ENCODE peak calls at places on chromosomes 4 and X, in eight cellular contexts. One of them, this sample, is unnamed.

GRCh38 chrX:8748855-8749254 is 16.9 kb upstream of the ANOS1 start:
- DNase-seq in ovary: no peak
- DNase-seq in upper lobe of right lung: no peak
- DNase-seq in colonic mucosa: no peak
- DNase-seq in psoas muscle: no peak
- DNase-seq in A549: peak; percentile 39
- DNase-seq in iPS DF 6.9: no peak
- DNase-seq in PC-3: peak; percentile 65
- DNase-seq in this sample: peak; percentile 36

GRCh38 chr4:160580581-160580980 is 1477.7 kb downstream of the RAPGEF2 start:
- DNase-seq in upper lobe of right lung: no peak
- DNase-seq in ovary: no peak
- DNase-seq in A549: no peak
- DNase-seq in PC-3: no peak
- DNase-seq in psoas muscle: no peak
- DNase-seq in colonic mucosa: no peak
- DNase-seq in iPS DF 6.9: no peak
- DNase-seq in this sample: no peak

GRCh38 chr4:21900211-21900610 is 48.4 kb downstream of the KCNIP4 start:
- DNase-seq in ovary: no peak
- DNase-seq in PC-3: peak; percentile 36
- DNase-seq in iPS DF 6.9: no peak
- DNase-seq in colonic mucosa: no peak
- DNase-seq in psoas muscle: no peak
- DNase-seq in upper lobe of right lung: no peak
- DNase-seq in A549: no peak
- DNase-seq in this sample: no peak

GRCh38 chr4:134027931-134028330 is 173.7 kb downstream of the PABPC4L start:
- DNase-seq in ovary: no peak
- DNase-seq in PC-3: peak; percentile 85
- DNase-seq in iPS DF 6.9: no peak
- DNase-seq in colonic mucosa: no peak
- DNase-seq in A549: peak; percentile 34
- DNase-seq in upper lobe of right lung: no peak
- DNase-seq in psoas muscle: no peak
- DNase-seq in this sample: peak; percentile 26

GRCh38 chr4:1010522-1011021 is 854 bp upstream of the FGFRL1 start:
- DNase-seq in colonic mucosa: peak; percentile 68
- DNase-seq in ovary: peak; percentile 72
- DNase-seq in A549: peak; percentile 83
- DNase-seq in iPS DF 6.9: no peak
- DNase-seq in PC-3: peak; percentile 79
- DNase-seq in psoas muscle: peak; percentile 86
- DNase-seq in upper lobe of right lung: peak; percentile 90
- DNase-seq in this sample: peak; percentile 65

GRCh38 chrX:50497067-50497466 is 26.4 kb upstream of the DGKK start:
- DNase-seq in colonic mucosa: no peak
- DNase-seq in ovary: no peak
- DNase-seq in A549: no peak
- DNase-seq in upper lobe of right lung: no peak
- DNase-seq in iPS DF 6.9: no peak
- DNase-seq in psoas muscle: no peak
- DNase-seq in PC-3: no peak
- DNase-seq in this sample: no peak

GRCh38 chr4:181176306-181176705 is 1066.9 kb upstream of the TENM3 start:
- DNase-seq in upper lobe of right lung: no peak
- DNase-seq in iPS DF 6.9: no peak
- DNase-seq in colonic mucosa: no peak
- DNase-seq in psoas muscle: no peak
- DNase-seq in A549: no peak
- DNase-seq in ovary: no peak
- DNase-seq in PC-3: no peak
- DNase-seq in this sample: no peak

GRCh38 chrX:20609916-20610415 is 343.3 kb upstream of the RPS6KA3 start:
- DNase-seq in PC-3: no peak
- DNase-seq in colonic mucosa: no peak
- DNase-seq in iPS DF 6.9: no peak
- DNase-seq in psoas muscle: no peak
- DNase-seq in A549: no peak
- DNase-seq in ovary: no peak
- DNase-seq in upper lobe of right lung: no peak
- DNase-seq in this sample: no peak

GRCh38 chrX:100864967-100865366 is 9.2 kb downstream of the NOX1 start:
- DNase-seq in A549: no peak
- DNase-seq in upper lobe of right lung: no peak
- DNase-seq in colonic mucosa: no peak
- DNase-seq in PC-3: peak; percentile 27
- DNase-seq in iPS DF 6.9: no peak
- DNase-seq in ovary: no peak
- DNase-seq in psoas muscle: no peak
- DNase-seq in this sample: no peak

GRCh38 chrX:42973321-42973720 is 195.4 kb upstream of the PPP1R2C start:
- DNase-seq in colonic mucosa: no peak
- DNase-seq in PC-3: no peak
- DNase-seq in upper lobe of right lung: no peak
- DNase-seq in A549: no peak
- DNase-seq in psoas muscle: no peak
- DNase-seq in ovary: no peak
- DNase-seq in iPS DF 6.9: no peak
- DNase-seq in this sample: no peak

GRCh38 chr4:16916719-16917337 is 18.4 kb upstream of the LDB2 start:
- DNase-seq in A549: peak; percentile 63
- DNase-seq in PC-3: peak; percentile 79
- DNase-seq in ovary: no peak
- DNase-seq in upper lobe of right lung: no peak
- DNase-seq in psoas muscle: no peak
- DNase-seq in colonic mucosa: peak; percentile 34
- DNase-seq in iPS DF 6.9: peak; percentile 88
- DNase-seq in this sample: peak; percentile 38

GRCh38 chr4:144575181-144575580 is 70.8 kb upstream of the HHIP start:
- DNase-seq in colonic mucosa: no peak
- DNase-seq in PC-3: peak; percentile 10
- DNase-seq in iPS DF 6.9: no peak
- DNase-seq in psoas muscle: no peak
- DNase-seq in A549: peak; percentile 16
- DNase-seq in ovary: no peak
- DNase-seq in upper lobe of right lung: no peak
- DNase-seq in this sample: no peak

GRCh38 chr4:80101086-80101767 is 28.2 kb upstream of the ANTXR2 start:
- DNase-seq in psoas muscle: no peak
- DNase-seq in iPS DF 6.9: no peak
- DNase-seq in PC-3: peak; percentile 66
- DNase-seq in colonic mucosa: no peak
- DNase-seq in A549: no peak
- DNase-seq in ovary: no peak
- DNase-seq in upper lobe of right lung: no peak
- DNase-seq in this sample: peak; percentile 31

GRCh38 chrX:39196192-39197102 is 395.2 kb downstream of the MID1IP1 start:
- DNase-seq in A549: no peak
- DNase-seq in PC-3: peak; percentile 71
- DNase-seq in psoas muscle: no peak
- DNase-seq in iPS DF 6.9: no peak
- DNase-seq in upper lobe of right lung: no peak
- DNase-seq in ovary: no peak
- DNase-seq in colonic mucosa: no peak
- DNase-seq in this sample: peak; percentile 28

GRCh38 chr4:137981277-137981676 is 260.9 kb downstream of the SLC7A11 start:
- DNase-seq in iPS DF 6.9: no peak
- DNase-seq in psoas muscle: no peak
- DNase-seq in PC-3: peak; percentile 61
- DNase-seq in upper lobe of right lung: no peak
- DNase-seq in ovary: no peak
- DNase-seq in colonic mucosa: no peak
- DNase-seq in A549: peak; percentile 11
- DNase-seq in this sample: peak; percentile 5

GRCh38 chr4:139167774-139168444 is 9.1 kb downstream of the ELF2 start:
- DNase-seq in psoas muscle: no peak
- DNase-seq in PC-3: peak; percentile 65
- DNase-seq in A549: peak; percentile 62
- DNase-seq in iPS DF 6.9: no peak
- DNase-seq in colonic mucosa: no peak
- DNase-seq in upper lobe of right lung: no peak
- DNase-seq in ovary: no peak
- DNase-seq in this sample: peak; percentile 92

DNA sequence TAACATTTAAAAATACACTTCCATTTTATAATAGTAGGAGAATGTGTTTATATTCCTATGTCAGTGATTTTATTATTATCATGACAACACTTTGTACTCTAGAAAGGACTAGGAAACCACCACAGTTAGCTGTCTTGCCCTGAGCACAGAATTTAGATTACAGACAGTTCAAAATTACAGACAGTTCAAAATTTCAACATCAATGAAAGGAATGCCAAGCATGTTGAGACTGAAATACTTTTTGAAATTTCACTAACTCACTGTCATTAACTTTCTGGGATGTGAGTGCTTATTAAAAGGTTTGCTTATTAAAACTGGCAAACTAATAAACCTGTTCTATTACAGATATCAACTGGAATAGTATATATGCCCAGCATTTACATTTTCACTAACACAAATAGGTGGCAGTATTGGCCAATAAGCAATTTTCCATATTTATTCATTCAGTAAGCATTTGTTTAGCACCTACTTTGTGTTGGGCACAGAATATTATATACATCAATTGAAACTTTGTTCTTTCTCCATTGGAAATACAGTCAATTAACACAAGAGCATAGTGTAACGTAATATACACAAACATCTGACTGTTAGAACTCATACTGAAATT is 179.4 kb downstream of the FBXW7 start:
- DNase-seq in A549: no peak
- DNase-seq in psoas muscle: no peak
- DNase-seq in ovary: no peak
- DNase-seq in iPS DF 6.9: no peak
- DNase-seq in upper lobe of right lung: no peak
- DNase-seq in colonic mucosa: no peak
- DNase-seq in PC-3: no peak
- DNase-seq in this sample: no peak
- H3K27ac ChIP-seq in A549: no peak overlapping the region
- H3K27ac ChIP-seq in psoas muscle: no peak overlapping the region
- H3K27ac ChIP-seq in ovary: no peak overlapping the region
- H3K27ac ChIP-seq in iPS DF 6.9: no peak overlapping the region
- H3K27ac ChIP-seq in upper lobe of right lung: no peak overlapping the region
- H3K27ac ChIP-seq in colonic mucosa: no peak overlapping the region
- H3K27ac ChIP-seq in PC-3: no peak overlapping the region
- H3K27ac ChIP-seq in this sample: no peak overlapping the region

GRCh38 chr4:87052615-87053014 is 117.8 kb downstream of the AFF1 start:
- DNase-seq in ovary: no peak
- DNase-seq in upper lobe of right lung: no peak
- DNase-seq in A549: no peak
- DNase-seq in psoas muscle: no peak
- DNase-seq in PC-3: no peak
- DNase-seq in colonic mucosa: no peak
- DNase-seq in iPS DF 6.9: no peak
- DNase-seq in this sample: no peak

GRCh38 chr4:87051121-87051713 is 116.4 kb downstream of the AFF1 start:
- DNase-seq in upper lobe of right lung: no peak
- DNase-seq in colonic mucosa: no peak
- DNase-seq in A549: no peak
- DNase-seq in ovary: no peak
- DNase-seq in psoas muscle: no peak
- DNase-seq in iPS DF 6.9: no peak
- DNase-seq in PC-3: no peak
- DNase-seq in this sample: no peak

GRCh38 chr4:87047281-87047798 is 112.5 kb downstream of the AFF1 start:
- DNase-seq in A549: no peak
- DNase-seq in colonic mucosa: no peak
- DNase-seq in PC-3: no peak
- DNase-seq in iPS DF 6.9: no peak
- DNase-seq in psoas muscle: no peak
- DNase-seq in ovary: no peak
- DNase-seq in upper lobe of right lung: no peak
- DNase-seq in this sample: no peak

GRCh38 chr4:87050596-87050995 is 115.8 kb downstream of the AFF1 start:
- DNase-seq in upper lobe of right lung: no peak
- DNase-seq in colonic mucosa: no peak
- DNase-seq in PC-3: no peak
- DNase-seq in A549: no peak
- DNase-seq in psoas muscle: peak; percentile 62
- DNase-seq in iPS DF 6.9: no peak
- DNase-seq in ovary: no peak
- DNase-seq in this sample: no peak

GRCh38 chr4:87049508-87049907 is 114.7 kb downstream of the AFF1 start:
- DNase-seq in iPS DF 6.9: no peak
- DNase-seq in colonic mucosa: no peak
- DNase-seq in ovary: no peak
- DNase-seq in psoas muscle: no peak
- DNase-seq in upper lobe of right lung: no peak
- DNase-seq in PC-3: no peak
- DNase-seq in A549: no peak
- DNase-seq in this sample: no peak
- H3K27ac ChIP-seq in iPS DF 6.9: no peak overlapping the region
- H3K27ac ChIP-seq in colonic mucosa: no peak overlapping the region
- H3K27ac ChIP-seq in ovary: no peak overlapping the region
- H3K27ac ChIP-seq in psoas muscle: peak overlapping the region; percentile 87
- H3K27ac ChIP-seq in upper lobe of right lung: no peak overlapping the region
- H3K27ac ChIP-seq in PC-3: no peak overlapping the region
- H3K27ac ChIP-seq in A549: no peak overlapping the region
- H3K27ac ChIP-seq in this sample: no peak overlapping the region

GRCh38 chrX:13013353-13014110 is 30.9 kb downstream of the FAM9C start:
- DNase-seq in PC-3: no peak
- DNase-seq in upper lobe of right lung: no peak
- DNase-seq in ovary: no peak
- DNase-seq in colonic mucosa: peak; percentile 46
- DNase-seq in iPS DF 6.9: no peak
- DNase-seq in A549: peak; percentile 40
- DNase-seq in psoas muscle: no peak
- DNase-seq in this sample: no peak
- H3K27ac ChIP-seq in PC-3: no peak overlapping the region
- H3K27ac ChIP-seq in upper lobe of right lung: peak overlapping the region; percentile 66
- H3K27ac ChIP-seq in ovary: peak overlapping the region; percentile 71
- H3K27ac ChIP-seq in colonic mucosa: peak overlapping the region; percentile 58
- H3K27ac ChIP-seq in iPS DF 6.9: no peak overlapping the region
- H3K27ac ChIP-seq in A549: peak overlapping the region; percentile 69
- H3K27ac ChIP-seq in psoas muscle: no peak overlapping the region
- H3K27ac ChIP-seq in this sample: no peak overlapping the region

GRCh38 chrX:41381685-41382084 is 47.7 kb downstream of the DDX3X start:
- DNase-seq in A549: peak; percentile 93
- DNase-seq in psoas muscle: no peak
- DNase-seq in iPS DF 6.9: no peak
- DNase-seq in upper lobe of right lung: peak; percentile 63
- DNase-seq in colonic mucosa: peak; percentile 62
- DNase-seq in PC-3: peak; percentile 90
- DNase-seq in ovary: no peak
- DNase-seq in this sample: peak; percentile 61

GRCh38 chrX:41386222-41386990 is 52.4 kb downstream of the DDX3X start:
- DNase-seq in upper lobe of right lung: no peak
- DNase-seq in PC-3: peak; percentile 45
- DNase-seq in A549: no peak
- DNase-seq in iPS DF 6.9: no peak
- DNase-seq in colonic mucosa: no peak
- DNase-seq in ovary: no peak
- DNase-seq in psoas muscle: no peak
- DNase-seq in this sample: no peak

GRCh38 chrX:41382699-41383645 is 49.0 kb downstream of the DDX3X start:
- DNase-seq in A549: peak; percentile 77
- DNase-seq in ovary: no peak
- DNase-seq in upper lobe of right lung: no peak
- DNase-seq in colonic mucosa: peak; percentile 57
- DNase-seq in PC-3: peak; percentile 32
- DNase-seq in psoas muscle: no peak
- DNase-seq in iPS DF 6.9: no peak
- DNase-seq in this sample: no peak

GRCh38 chrX:41388543-41388942 is 54.6 kb downstream of the DDX3X start:
- DNase-seq in iPS DF 6.9: no peak
- DNase-seq in psoas muscle: no peak
- DNase-seq in ovary: no peak
- DNase-seq in upper lobe of right lung: no peak
- DNase-seq in A549: no peak
- DNase-seq in colonic mucosa: no peak
- DNase-seq in PC-3: no peak
- DNase-seq in this sample: no peak

GRCh38 chrX:41384041-41384705 is 50.2 kb downstream of the DDX3X start:
- DNase-seq in psoas muscle: peak; percentile 72
- DNase-seq in upper lobe of right lung: peak; percentile 88
- DNase-seq in ovary: peak; percentile 30
- DNase-seq in colonic mucosa: peak; percentile 74
- DNase-seq in iPS DF 6.9: no peak
- DNase-seq in A549: peak; percentile 89
- DNase-seq in PC-3: peak; percentile 72
- DNase-seq in this sample: peak; percentile 66
- H3K27ac ChIP-seq in psoas muscle: no peak overlapping the region
- H3K27ac ChIP-seq in upper lobe of right lung: no peak overlapping the region
- H3K27ac ChIP-seq in ovary: no peak overlapping the region
- H3K27ac ChIP-seq in colonic mucosa: peak overlapping the region; percentile 76
- H3K27ac ChIP-seq in iPS DF 6.9: no peak overlapping the region
- H3K27ac ChIP-seq in A549: peak overlapping the region; percentile 91
- H3K27ac ChIP-seq in PC-3: peak overlapping the region; percentile 75
- H3K27ac ChIP-seq in this sample: peak overlapping the region; percentile 81